ENCODE peak calls at places on chromosomes 3 and 15, in ten cellular contexts. U, T, C, Q, X, J, Z, A, M and N are unnamed samples. For H3K36me3 and H3K9me3, the result is how much of the 10 kb centered on the place peaks cover.

GRCh38 chr3:142987080-142987700 is 14.2 kb upstream of the U2SURP start:
- DNase-seq in U (no peak), T (peak), C (no peak), Q (no peak), X (peak), J (no peak), Z (no peak), A (no peak), M (peak), N (no peak)

GRCh38 chr15:84955089-84955848 is 26.4 kb upstream of the PDE8A start:
- DNase-seq in U (peak), T (peak), C (peak), Q (peak), X (peak), J (peak), Z (no peak), A (peak), M (peak), N (peak)

GRCh38 chr15:50562735-50563640 is 16.5 kb upstream of the USP50 start:
- DNase-seq in U (no peak), T (no peak), C (no peak), Q (no peak), X (no peak), J (no peak), Z (no peak), A (no peak), M (no peak), N (no peak)

GRCh38 chr3:156739976-156740375 is 65.6 kb downstream of the TIPARP start:
- DNase-seq in U (no peak), T (no peak), C (no peak), Q (no peak), X (no peak), J (no peak), Z (no peak), A (no peak), M (no peak), N (no peak)

GRCh38 chr15:25188051-25188450 is 233.3 kb downstream of the SNRPN start:
- DNase-seq in U (no peak), T (no peak), C (no peak), Q (no peak), X (no peak), J (no peak), Z (no peak), A (no peak), M (no peak), N (no peak)

GRCh38 chr15:68449389-68449788 is 17.4 kb upstream of the ITGA11 start:
- DNase-seq in U (no peak), T (no peak), C (no peak), Q (no peak), X (no peak), J (no peak), Z (no peak), A (no peak), M (no peak), N (no peak)

GRCh38 chr3:59192473-59192872 is 142.6 kb upstream of the CFAP20DC start:
- DNase-seq in U (no peak), T (no peak), C (no peak), Q (no peak), X (no peak), J (no peak), Z (no peak), A (no peak), M (peak), N (no peak)

GRCh38 chr15:73799466-73799865 is 46.3 kb upstream of the INSYN1 start:
- DNase-seq in U (no peak), T (no peak), C (no peak), Q (no peak), X (no peak), J (no peak), Z (no peak), A (no peak), M (no peak), N (peak)

GRCh38 chr3:163622384-163622783 is 1455.9 kb downstream of the SI start:
- DNase-seq in U (no peak), T (peak), C (no peak), Q (peak), X (no peak), J (no peak), Z (no peak), A (no peak), M (peak), N (no peak)

GRCh38 chr3:12471228-12471627 is 13.1 kb upstream of the TSEN2 start:
- DNase-seq in U (no peak), T (no peak), C (no peak), Q (peak), X (no peak), J (peak), Z (peak), A (no peak), M (no peak), N (no peak)

GRCh38 chr15:57045741-57046382 is 127.4 kb downstream of the TCF12 start:
- DNase-seq in U (no peak), T (no peak), C (no peak), Q (no peak), X (no peak), J (no peak), Z (no peak), A (no peak), M (no peak), N (no peak)

GRCh38 chr3:155785662-155786295 is 20.3 kb downstream of the C3orf33 start:
- DNase-seq in U (no peak), T (no peak), C (no peak), Q (no peak), X (no peak), J (no peak), Z (no peak), A (no peak), M (no peak), N (no peak)

GRCh38 chr3:38397320-38397719 is 50.7 kb downstream of the XYLB start:
- DNase-seq in U (no peak), T (peak), C (no peak), Q (no peak), X (peak), J (peak), Z (peak), A (no peak), M (peak), N (peak)

GRCh38 chr15:67927501-67928156 is 87.8 kb upstream of the RNU6-1 start:
- DNase-seq in U (no peak), T (peak), C (no peak), Q (no peak), X (no peak), J (peak), Z (no peak), A (no peak), M (peak), N (peak)

GRCh38 chr3:136251511-136251910 is 1.4 kb downstream of the PCCB start:
- DNase-seq in U (no peak), T (no peak), C (no peak), Q (no peak), X (peak), J (no peak), Z (no peak), A (no peak), M (no peak), N (no peak)

GRCh38 chr15:58608129-58608590 is 141.3 kb downstream of the ADAM10 start:
- DNase-seq in U (no peak), T (no peak), C (no peak), Q (no peak), X (no peak), J (no peak), Z (peak), A (no peak), M (peak), N (no peak)

GRCh38 chr15:82875411-82876003 is 66.1 kb downstream of the WHAMM start:
- DNase-seq in U (no peak), T (no peak), C (no peak), Q (no peak), X (no peak), J (no peak), Z (no peak), A (no peak), M (peak), N (peak)

GRCh38 chr15:60555291-60555690 is 76.3 kb upstream of the ICE2 start:
- DNase-seq in U (no peak), T (no peak), C (no peak), Q (no peak), X (no peak), J (no peak), Z (no peak), A (no peak), M (no peak), N (no peak)

GRCh38 chr3:127002195-127003174 is 19.6 kb downstream of the PLXNA1 start:
- DNase-seq in U (peak), T (peak), C (peak), Q (no peak), X (peak), J (peak), Z (no peak), A (no peak), M (peak), N (peak)

DNA sequence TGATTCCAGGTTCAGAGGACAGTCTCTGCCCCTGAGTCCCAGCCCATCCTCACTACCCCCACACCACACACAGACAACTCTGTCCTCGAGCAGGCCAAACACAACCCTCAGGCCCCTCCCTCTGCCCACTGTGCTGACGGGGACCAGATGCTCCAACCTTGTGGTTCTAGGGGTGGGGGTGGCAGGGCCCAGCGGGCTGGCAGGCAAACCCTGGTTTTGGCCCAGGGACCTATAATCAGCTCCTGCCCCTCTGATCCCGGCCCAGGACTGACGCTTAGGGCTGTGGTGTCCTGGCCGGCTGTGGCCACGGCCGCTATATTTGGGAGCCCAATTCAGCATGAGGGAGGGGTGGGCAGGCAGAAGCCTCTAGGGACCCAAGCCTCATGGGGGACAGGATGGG is 5.1 kb upstream of the MYL3 start:
- DNase-seq in U (no peak), T (no peak), C (no peak), Q (no peak), X (no peak), J (no peak), Z (no peak), A (no peak), M (no peak), N (no peak)
- H3K4me3 ChIP-seq in U (no peak), T (no peak), C (no peak), Q (no peak), X (no peak), J (no peak), Z (no peak), A (no peak), M (no peak), N (no peak)

DNA sequence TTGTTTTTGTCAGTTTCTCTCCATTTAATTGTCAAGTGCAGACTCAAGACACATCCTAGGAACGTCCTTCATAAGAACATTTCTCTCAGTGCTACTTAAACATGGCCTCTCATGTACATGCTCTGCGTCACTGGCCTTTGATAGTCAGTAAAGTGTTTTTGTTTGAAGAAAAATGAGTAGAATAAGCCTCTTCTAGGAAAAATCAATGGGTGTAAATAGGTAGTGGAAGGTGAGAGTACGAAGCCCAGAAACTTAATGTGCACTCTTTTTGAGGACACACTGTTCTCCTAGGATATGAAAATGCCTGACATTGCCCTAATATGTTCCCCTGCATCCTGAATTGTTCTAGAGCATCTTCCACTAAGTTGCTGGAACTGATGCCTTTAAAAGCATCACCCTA is 267.3 kb upstream of the ATP11B start:
- DNase-seq in U (no peak), T (no peak), C (no peak), Q (no peak), X (no peak), J (no peak), Z (no peak), A (no peak), M (no peak), N (no peak)
- H3K36me3 ChIP-seq in U (under half), T (under half), C (under half), Q (under half), X (under half), J (under half), Z (under half), A (under half), M (under half), N (under half)

GRCh38 chr3:137583256-137583655 is 180.9 kb upstream of the SOX14 start:
- DNase-seq in U (no peak), T (no peak), C (no peak), Q (no peak), X (no peak), J (no peak), Z (no peak), A (no peak), M (no peak), N (no peak)

GRCh38 chr3:137582484-137582883 is 181.6 kb upstream of the SOX14 start:
- DNase-seq in U (no peak), T (no peak), C (no peak), Q (no peak), X (no peak), J (no peak), Z (no peak), A (no peak), M (no peak), N (no peak)
- H3K9me3 ChIP-seq in U (under half), T (under half), C (under half), Q (under half), X (under half), J (under half), Z (under half), A (under half), M (under half), N (under half)

GRCh38 chr15:22948056-22948455 is 32.1 kb downstream of the CYFIP1 start:
- DNase-seq in U (no peak), T (no peak), C (no peak), Q (no peak), X (no peak), J (no peak), Z (no peak), A (no peak), M (no peak), N (no peak)

GRCh38 chr15:22951031-22951380 is 29.2 kb downstream of the CYFIP1 start:
- DNase-seq in U (no peak), T (no peak), C (no peak), Q (no peak), X (no peak), J (no peak), Z (no peak), A (no peak), M (no peak), N (no peak)

GRCh38 chr15:22951381-22952280 is 28.5 kb downstream of the CYFIP1 start:
- DNase-seq in U (no peak), T (no peak), C (no peak), Q (no peak), X (no peak), J (no peak), Z (no peak), A (no peak), M (peak), N (no peak)

GRCh38 chr15:22949074-22949547 is 31.1 kb downstream of the CYFIP1 start:
- DNase-seq in U (no peak), T (peak), C (peak), Q (no peak), X (no peak), J (peak), Z (no peak), A (no peak), M (peak), N (no peak)

GRCh38 chr15:22950211-22950990 is 29.8 kb downstream of the CYFIP1 start:
- DNase-seq in U (no peak), T (no peak), C (no peak), Q (no peak), X (no peak), J (no peak), Z (no peak), A (no peak), M (peak), N (no peak)
- H3K4me3 ChIP-seq in U (peak), T (no peak), C (no peak), Q (no peak), X (no peak), J (no peak), Z (no peak), A (no peak), M (peak), N (no peak)

DNA sequence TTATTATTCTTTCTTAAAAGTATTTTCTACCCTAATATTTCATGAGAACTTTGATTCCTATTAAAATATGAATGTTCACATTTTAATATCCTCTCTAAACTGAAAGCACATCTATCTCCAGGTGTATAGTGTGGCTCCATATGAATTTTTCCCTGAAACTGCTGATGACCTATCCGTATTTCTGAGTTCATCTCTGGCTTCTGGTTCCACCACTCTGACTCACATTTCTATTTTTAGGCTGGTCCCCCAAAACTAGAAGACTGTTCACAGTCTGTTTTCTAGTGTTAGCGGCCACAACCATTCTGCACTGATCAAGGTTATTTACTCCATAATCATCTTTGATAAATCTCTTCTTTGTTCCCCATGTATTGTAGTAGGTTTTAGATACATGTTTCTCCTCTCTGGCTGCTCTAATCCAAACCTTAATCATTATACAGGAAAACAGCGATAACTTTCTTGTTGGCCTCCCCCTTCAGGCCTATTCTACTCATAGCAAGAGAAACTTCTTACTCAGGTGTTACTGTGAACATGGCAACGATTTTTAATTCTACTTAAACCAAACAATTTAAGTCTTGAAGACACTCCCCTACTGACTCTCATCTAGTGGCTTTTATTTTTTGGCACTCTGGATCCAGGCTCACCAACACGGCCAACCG is 12.8 kb downstream of the ADPGK start:
- DNase-seq in U (no peak), T (no peak), C (no peak), Q (no peak), X (no peak), J (no peak), Z (no peak), A (no peak), M (no peak), N (no peak)
- H3K36me3 ChIP-seq in U (under half), T (under half), C (under half), Q (half or more), X (half or more), J (under half), Z (half or more), A (half or more), M (under half), N (half or more)

DNA sequence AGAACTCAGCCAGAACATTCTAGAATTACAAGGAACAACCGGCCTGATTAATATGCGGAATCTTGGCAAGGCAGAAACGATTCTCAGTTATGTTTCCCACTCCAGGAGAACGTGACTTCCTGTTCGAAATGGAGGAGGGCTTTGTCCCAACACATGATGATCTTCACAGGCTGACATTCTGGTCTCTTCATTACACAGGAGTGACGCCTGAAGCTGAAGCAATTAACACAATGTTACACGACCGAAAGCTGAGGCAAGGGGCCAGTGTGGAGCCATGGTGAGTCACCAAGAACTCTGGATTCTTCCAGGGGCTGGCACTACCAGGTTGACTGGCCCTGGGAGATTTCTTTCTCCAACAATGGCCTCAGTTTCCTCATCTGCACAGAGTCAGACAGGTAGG is 40.9 kb downstream of the RFTN1 start:
- DNase-seq in U (no peak), T (no peak), C (no peak), Q (no peak), X (no peak), J (no peak), Z (no peak), A (no peak), M (no peak), N (no peak)
- H3K9me3 ChIP-seq in U (under half), T (under half), C (under half), Q (under half), X (under half), J (under half), Z (under half), A (under half), M (under half), N (under half)

DNA sequence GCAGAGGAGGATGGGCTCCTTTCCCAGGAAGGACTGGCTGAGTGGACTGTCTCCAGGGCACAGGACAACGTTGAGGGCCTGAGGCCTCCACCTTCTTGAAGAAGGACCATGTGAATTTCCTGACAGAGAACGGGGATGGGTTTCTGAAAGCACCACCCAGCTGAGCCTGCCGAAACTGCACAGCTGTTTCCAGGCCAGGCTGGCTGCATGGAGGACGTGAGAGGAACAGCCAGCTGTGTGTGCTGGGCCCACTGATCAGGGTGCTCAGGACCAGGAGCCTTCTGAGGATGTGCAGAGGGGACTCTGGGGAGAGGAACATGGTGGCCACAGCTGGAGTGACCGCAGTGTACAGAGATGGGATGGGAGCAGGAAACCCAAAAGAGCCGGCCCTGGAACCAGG is 39.2 kb downstream of the HMCES start:
- DNase-seq in U (no peak), T (no peak), C (no peak), Q (no peak), X (peak), J (no peak), Z (no peak), A (no peak), M (no peak), N (no peak)
- H3K4me3 ChIP-seq in U (no peak), T (no peak), C (no peak), Q (no peak), X (no peak), J (no peak), Z (no peak), A (no peak), M (no peak), N (no peak)

DNA sequence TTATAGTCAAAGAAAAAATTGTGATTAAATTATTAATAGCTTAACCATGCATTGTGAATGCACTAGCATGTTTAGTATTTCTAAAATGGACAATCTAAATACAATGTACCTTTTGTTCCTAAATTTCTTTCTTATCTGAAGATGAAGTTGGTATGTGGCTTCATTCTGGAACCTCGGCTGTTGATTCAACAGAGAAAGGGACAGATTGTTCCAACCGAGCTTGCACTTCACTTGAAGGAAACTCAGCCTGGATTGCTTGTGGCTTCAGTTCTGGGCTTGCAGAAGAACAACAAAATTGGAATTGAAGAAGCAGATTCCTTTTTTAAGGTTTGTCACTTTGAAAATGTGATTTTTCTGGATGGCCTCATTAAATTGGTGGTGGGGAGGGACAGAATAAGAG is 32.6 kb downstream of the HPS3 start:
- DNase-seq in U (no peak), T (no peak), C (no peak), Q (no peak), X (no peak), J (no peak), Z (no peak), A (no peak), M (no peak), N (no peak)
- H3K36me3 ChIP-seq in U (under half), T (under half), C (under half), Q (under half), X (half or more), J (under half), Z (half or more), A (half or more), M (under half), N (half or more)